ENCODE peak calls at places on chromosomes 4 and X, in four cellular contexts. One of them, this sample, is unnamed.

GRCh38 chr4:145626623-145626982 is 7.4 kb downstream of the MMAA start:
- DNase-seq in mesenchymal stem cell: no peak
- DNase-seq in HS-5: no peak
- DNase-seq in naive thymus-derived CD4-positive, alpha-beta T cell: no peak
- DNase-seq in this sample: peak; percentile 18

GRCh38 chrX:134551365-134552095 is 91.6 kb downstream of the HPRT1 start:
- DNase-seq in mesenchymal stem cell: peak; percentile 66
- DNase-seq in HS-5: no peak
- DNase-seq in naive thymus-derived CD4-positive, alpha-beta T cell: no peak
- DNase-seq in this sample: no peak

GRCh38 chr4:152735302-152735917 is 44.1 kb downstream of the TIGD4 start:
- DNase-seq in mesenchymal stem cell: peak; percentile 19
- DNase-seq in HS-5: peak; percentile 15
- DNase-seq in naive thymus-derived CD4-positive, alpha-beta T cell: no peak
- DNase-seq in this sample: no peak

GRCh38 chr4:55124337-55125076 is 888 bp downstream of the KDR start:
- DNase-seq in mesenchymal stem cell: peak; percentile 23
- DNase-seq in HS-5: no peak
- DNase-seq in naive thymus-derived CD4-positive, alpha-beta T cell: no peak
- DNase-seq in this sample: no peak

GRCh38 chrX:44946771-44947170 is 73.8 kb downstream of the KDM6A start:
- DNase-seq in mesenchymal stem cell: no peak
- DNase-seq in HS-5: no peak
- DNase-seq in naive thymus-derived CD4-positive, alpha-beta T cell: no peak
- DNase-seq in this sample: no peak

GRCh38 chrX:40887476-40887875 is 152.1 kb upstream of the MED14 start:
- DNase-seq in mesenchymal stem cell: no peak
- DNase-seq in HS-5: no peak
- DNase-seq in naive thymus-derived CD4-positive, alpha-beta T cell: no peak
- DNase-seq in this sample: no peak

GRCh38 chrX:24321741-24322395 is 8.0 kb upstream of the SUPT20HL2 start:
- DNase-seq in mesenchymal stem cell: no peak
- DNase-seq in HS-5: no peak
- DNase-seq in naive thymus-derived CD4-positive, alpha-beta T cell: no peak
- DNase-seq in this sample: no peak

GRCh38 chrX:57952320-57952678 is 42.0 kb upstream of the ZXDA start:
- DNase-seq in mesenchymal stem cell: no peak
- DNase-seq in HS-5: no peak
- DNase-seq in naive thymus-derived CD4-positive, alpha-beta T cell: no peak
- DNase-seq in this sample: no peak

GRCh38 chr4:33658971-33659370 is 2585.3 kb downstream of the ARAP2 start:
- DNase-seq in mesenchymal stem cell: no peak
- DNase-seq in HS-5: no peak
- DNase-seq in naive thymus-derived CD4-positive, alpha-beta T cell: no peak
- DNase-seq in this sample: no peak

GRCh38 chr4:144967161-144967560 is 130.8 kb downstream of the ANAPC10 start:
- DNase-seq in mesenchymal stem cell: no peak
- DNase-seq in HS-5: no peak
- DNase-seq in naive thymus-derived CD4-positive, alpha-beta T cell: no peak
- DNase-seq in this sample: no peak

GRCh38 chr4:41751325-41752061 is 3.0 kb upstream of the PHOX2B start:
- DNase-seq in mesenchymal stem cell: no peak
- DNase-seq in HS-5: no peak
- DNase-seq in naive thymus-derived CD4-positive, alpha-beta T cell: no peak
- DNase-seq in this sample: no peak

GRCh38 chr4:165784672-165785071 is 88.4 kb upstream of the TLL1 start:
- DNase-seq in mesenchymal stem cell: no peak
- DNase-seq in HS-5: no peak
- DNase-seq in naive thymus-derived CD4-positive, alpha-beta T cell: no peak
- DNase-seq in this sample: no peak

GRCh38 chrX:53550756-53551463 is 116.7 kb upstream of the HSD17B10 start:
- DNase-seq in mesenchymal stem cell: no peak
- DNase-seq in HS-5: no peak
- DNase-seq in naive thymus-derived CD4-positive, alpha-beta T cell: no peak
- DNase-seq in this sample: no peak

GRCh38 chr4:40200881-40201797 is 4.3 kb downstream of the RHOH start:
- DNase-seq in mesenchymal stem cell: peak; percentile 91
- DNase-seq in HS-5: no peak
- DNase-seq in naive thymus-derived CD4-positive, alpha-beta T cell: no peak
- DNase-seq in this sample: no peak

This sample was measured in DMS 273 treated with DMSO at 0.1 percent for 48 hours.